ENCODE peak calls at places on chromosomes 7 and 10, in six cellular contexts. One of them, this sample, is unnamed.
A peak's percentile ranks its signal among the peaks of the same experiment; 100 is the strongest.

GRCh38 chr7:42014625-42015412 is 222.2 kb downstream of the GLI3 start:
- DNase-seq in ovary: no peak
- DNase-seq in A549: peak; percentile 21
- DNase-seq in sigmoid colon: no peak
- DNase-seq in stomach: peak; percentile 68
- DNase-seq in upper lobe of left lung: no peak
- DNase-seq in this sample: peak; percentile 26

GRCh38 chr10:109883859-109884771 is 39.2 kb downstream of the XPNPEP1 start:
- DNase-seq in ovary: peak; percentile 81
- DNase-seq in A549: peak; percentile 92
- DNase-seq in sigmoid colon: peak; percentile 89
- DNase-seq in stomach: peak; percentile 58
- DNase-seq in upper lobe of left lung: no peak
- DNase-seq in this sample: peak; percentile 51

GRCh38 chr7:51569176-51569575 is 252.6 kb upstream of the COBL start:
- DNase-seq in ovary: no peak
- DNase-seq in A549: no peak
- DNase-seq in sigmoid colon: no peak
- DNase-seq in stomach: no peak
- DNase-seq in upper lobe of left lung: no peak
- DNase-seq in this sample: no peak

GRCh38 chr10:101451589-101452190 is 97.7 kb downstream of the BTRC start:
- DNase-seq in ovary: no peak
- DNase-seq in A549: no peak
- DNase-seq in sigmoid colon: no peak
- DNase-seq in stomach: no peak
- DNase-seq in upper lobe of left lung: no peak
- DNase-seq in this sample: no peak

GRCh38 chr10:28012990-28013389 is 14.1 kb upstream of the ODAD2 start:
- DNase-seq in ovary: no peak
- DNase-seq in A549: no peak
- DNase-seq in sigmoid colon: no peak
- DNase-seq in stomach: no peak
- DNase-seq in upper lobe of left lung: no peak
- DNase-seq in this sample: no peak

GRCh38 chr7:78412216-78412858 is 613.8 kb downstream of the PHTF2 start:
- DNase-seq in ovary: no peak
- DNase-seq in A549: no peak
- DNase-seq in sigmoid colon: no peak
- DNase-seq in stomach: no peak
- DNase-seq in upper lobe of left lung: no peak
- DNase-seq in this sample: no peak

GRCh38 chr7:27826347-27826746 is 86.4 kb downstream of the TAX1BP1 start:
- DNase-seq in ovary: no peak
- DNase-seq in A549: no peak
- DNase-seq in sigmoid colon: no peak
- DNase-seq in stomach: no peak
- DNase-seq in upper lobe of left lung: no peak
- DNase-seq in this sample: no peak

GRCh38 chr7:88357295-88357694 is 50.6 kb upstream of the STEAP4 start:
- DNase-seq in ovary: no peak
- DNase-seq in A549: no peak
- DNase-seq in sigmoid colon: no peak
- DNase-seq in stomach: peak; percentile 29
- DNase-seq in upper lobe of left lung: no peak
- DNase-seq in this sample: no peak

GRCh38 chr10:266974-267425 is 131.7 kb downstream of the ZMYND11 start:
- DNase-seq in ovary: no peak
- DNase-seq in A549: no peak
- DNase-seq in sigmoid colon: no peak
- DNase-seq in stomach: no peak
- DNase-seq in upper lobe of left lung: no peak
- DNase-seq in this sample: no peak

DNA sequence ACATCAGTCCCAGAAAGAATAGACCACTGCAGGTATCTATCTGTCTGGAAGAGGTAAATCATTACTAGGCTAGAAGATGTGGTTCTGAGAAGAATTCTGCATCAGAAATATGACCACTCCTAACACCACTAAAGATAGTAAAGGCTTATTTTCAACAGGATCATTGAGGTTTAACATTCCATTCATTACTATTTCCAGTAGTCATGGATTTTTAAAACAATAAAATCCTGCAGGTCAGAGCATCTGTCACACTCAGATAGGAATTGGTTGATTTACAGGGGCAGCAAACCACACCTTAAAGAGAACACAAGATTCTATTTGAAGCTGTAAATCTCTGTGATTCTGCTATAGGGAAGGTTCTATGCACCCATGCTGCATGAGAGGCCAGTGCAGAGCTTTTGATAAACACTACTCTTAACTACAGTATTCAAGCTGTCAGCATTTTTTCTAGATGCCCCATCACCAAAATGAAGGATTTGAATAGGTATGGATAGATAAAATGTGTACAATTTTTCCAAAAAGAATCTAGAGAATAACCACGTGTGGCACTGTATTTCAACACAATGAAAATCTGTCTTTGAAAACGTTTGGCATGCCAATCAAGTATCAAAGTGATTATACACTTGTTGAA is 14.6 kb downstream of the LRRC17 start:
- DNase-seq in ovary: no peak
- DNase-seq in A549: no peak
- DNase-seq in sigmoid colon: no peak
- DNase-seq in stomach: no peak
- DNase-seq in upper lobe of left lung: no peak
- DNase-seq in this sample: no peak
- TF ChIP-seq EP300 in ovary: no peak
- TF ChIP-seq EP300 in A549: no peak
- TF ChIP-seq EP300 in sigmoid colon: no peak
- TF ChIP-seq EP300 in stomach: no peak
- TF ChIP-seq EP300 in upper lobe of left lung: no peak
- TF ChIP-seq EP300 in this sample: no peak

GRCh38 chr7:116955801-116956514 is 2.7 kb downstream of the ST7 start:
- DNase-seq in ovary: peak; percentile 37
- DNase-seq in A549: no peak
- DNase-seq in sigmoid colon: no peak
- DNase-seq in stomach: no peak
- DNase-seq in upper lobe of left lung: no peak
- DNase-seq in this sample: no peak
- TF ChIP-seq EP300 in ovary: no peak
- TF ChIP-seq EP300 in A549: no peak
- TF ChIP-seq EP300 in sigmoid colon: no peak
- TF ChIP-seq EP300 in stomach: no peak
- TF ChIP-seq EP300 in upper lobe of left lung: no peak
- TF ChIP-seq EP300 in this sample: no peak

DNA sequence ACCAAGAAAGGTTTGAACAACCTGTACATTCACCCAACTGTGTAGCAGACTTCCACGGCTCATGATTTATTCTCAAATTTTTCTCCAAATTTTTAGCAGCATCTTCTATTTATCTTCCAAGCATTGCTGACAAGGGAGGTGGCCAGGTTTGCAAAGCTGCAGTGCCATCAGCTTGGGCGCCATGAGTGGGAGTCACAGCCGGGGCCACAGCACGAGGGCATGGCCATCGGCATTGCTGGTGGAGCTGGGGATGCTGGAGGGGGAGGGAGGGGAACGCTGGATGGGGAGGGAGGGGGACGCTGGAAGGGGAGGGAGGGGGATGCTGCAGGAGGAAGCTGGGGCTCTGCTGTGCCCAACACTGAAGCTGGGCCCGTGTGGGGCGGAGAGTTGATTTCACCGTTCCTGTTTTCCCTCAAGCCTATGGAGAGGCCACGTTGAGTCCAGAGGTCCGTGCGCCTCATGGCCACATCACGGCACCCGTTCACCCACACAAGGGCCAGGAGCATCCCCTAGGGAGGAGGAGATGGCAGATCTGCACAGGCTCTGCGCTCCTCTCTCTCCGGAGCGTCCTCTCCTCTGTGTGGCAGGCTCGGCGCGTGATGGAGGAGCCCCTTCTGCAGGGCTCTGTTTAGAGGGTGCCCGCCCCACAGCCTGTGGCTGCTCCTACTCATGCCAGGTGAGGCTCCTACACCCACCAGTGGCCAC is 520.2 kb downstream of the DNAJB6 start:
- DNase-seq in ovary: no peak
- DNase-seq in A549: no peak
- DNase-seq in sigmoid colon: no peak
- DNase-seq in stomach: no peak
- DNase-seq in upper lobe of left lung: no peak
- DNase-seq in this sample: no peak
- TF ChIP-seq EP300 in ovary: no peak
- TF ChIP-seq EP300 in A549: no peak
- TF ChIP-seq EP300 in sigmoid colon: no peak
- TF ChIP-seq EP300 in stomach: no peak
- TF ChIP-seq EP300 in upper lobe of left lung: no peak
- TF ChIP-seq EP300 in this sample: no peak

DNA sequence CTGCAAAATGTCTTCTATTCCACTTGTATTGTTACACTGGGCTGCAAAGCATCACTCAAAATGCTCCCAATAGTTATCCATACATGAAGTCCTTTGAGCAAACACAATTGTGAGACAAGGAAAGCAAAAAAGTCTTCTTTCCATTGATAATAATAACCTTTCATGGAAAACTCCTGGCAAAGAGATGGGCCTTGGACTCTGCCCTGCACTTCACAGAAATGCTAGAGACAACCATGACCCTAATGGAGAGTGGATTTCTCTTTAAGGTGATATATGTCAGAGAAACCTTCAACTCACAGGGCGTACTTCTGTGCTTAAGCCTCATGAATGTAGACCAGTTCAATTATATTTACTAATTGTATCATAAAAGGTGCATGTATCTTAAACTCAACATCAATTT is 19.4 kb downstream of the SLC26A3 start:
- DNase-seq in ovary: no peak
- DNase-seq in A549: no peak
- DNase-seq in sigmoid colon: no peak
- DNase-seq in stomach: no peak
- DNase-seq in upper lobe of left lung: no peak
- DNase-seq in this sample: no peak
- TF ChIP-seq EP300 in ovary: no peak
- TF ChIP-seq EP300 in A549: no peak
- TF ChIP-seq EP300 in sigmoid colon: no peak
- TF ChIP-seq EP300 in stomach: no peak
- TF ChIP-seq EP300 in upper lobe of left lung: no peak
- TF ChIP-seq EP300 in this sample: no peak

GRCh38 chr7:6577369-6578113 is at the start of gene ZDHHC4:
- DNase-seq in ovary: peak; percentile 93
- DNase-seq in A549: peak; percentile 99
- DNase-seq in sigmoid colon: peak; percentile 93
- DNase-seq in stomach: peak; percentile 89
- DNase-seq in upper lobe of left lung: peak; percentile 98
- DNase-seq in this sample: peak; percentile 90
- TF ChIP-seq EP300 in ovary: no peak
- TF ChIP-seq EP300 in A549: no peak
- TF ChIP-seq EP300 in sigmoid colon: no peak
- TF ChIP-seq EP300 in stomach: no peak
- TF ChIP-seq EP300 in upper lobe of left lung: no peak
- TF ChIP-seq EP300 in this sample: no peak

DNA sequence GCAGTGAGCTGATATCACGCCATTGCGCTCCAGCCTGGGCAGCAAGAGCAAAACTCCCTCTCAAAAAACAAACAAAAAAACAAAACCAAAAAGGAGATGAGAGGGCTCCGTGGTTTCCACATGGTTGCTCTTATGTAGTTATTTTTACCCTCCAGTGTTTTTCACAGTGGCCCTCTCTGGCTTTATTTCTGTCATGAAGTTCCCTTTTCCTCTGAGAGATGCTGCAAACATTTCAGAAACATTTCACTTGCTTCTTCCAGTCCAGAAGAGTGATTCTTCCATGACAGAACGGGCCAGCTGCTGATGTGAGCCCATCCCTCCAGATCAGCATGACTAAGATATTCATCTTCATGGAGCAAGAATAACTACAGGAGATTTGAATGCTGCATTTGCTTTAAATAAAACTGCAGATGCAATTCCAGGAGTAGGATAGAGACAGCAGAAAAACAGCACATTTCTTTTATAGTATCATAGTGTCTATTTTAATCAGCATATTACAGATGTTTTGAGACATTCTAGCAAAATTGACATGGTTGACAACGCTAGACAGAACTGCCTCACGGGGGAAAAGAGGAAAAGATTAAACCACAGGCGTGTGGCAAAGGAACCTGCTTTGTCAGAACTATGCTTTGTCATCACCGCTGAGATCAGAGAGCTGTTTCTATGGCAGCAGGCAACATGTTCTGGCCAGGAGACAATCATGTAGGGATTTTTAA is 40.3 kb downstream of the NRCAM start:
- DNase-seq in ovary: no peak
- DNase-seq in A549: peak; percentile 56
- DNase-seq in sigmoid colon: no peak
- DNase-seq in stomach: no peak
- DNase-seq in upper lobe of left lung: no peak
- DNase-seq in this sample: no peak
- TF ChIP-seq EP300 in ovary: no peak
- TF ChIP-seq EP300 in A549: no peak
- TF ChIP-seq EP300 in sigmoid colon: no peak
- TF ChIP-seq EP300 in stomach: no peak
- TF ChIP-seq EP300 in upper lobe of left lung: no peak
- TF ChIP-seq EP300 in this sample: no peak

GRCh38 chr7:116500071-116500853 is 724 bp downstream of the CAV2 start:
- DNase-seq in ovary: peak; percentile 58
- DNase-seq in A549: no peak
- DNase-seq in sigmoid colon: peak; percentile 72
- DNase-seq in stomach: peak; percentile 29
- DNase-seq in upper lobe of left lung: no peak
- DNase-seq in this sample: peak; percentile 26

GRCh38 chr7:116497708-116498107 is 1.8 kb upstream of the CAV2 start:
- DNase-seq in ovary: no peak
- DNase-seq in A549: no peak
- DNase-seq in sigmoid colon: no peak
- DNase-seq in stomach: no peak
- DNase-seq in upper lobe of left lung: no peak
- DNase-seq in this sample: no peak

GRCh38 chr7:116496653-116497052 is 2.9 kb upstream of the CAV2 start:
- DNase-seq in ovary: no peak
- DNase-seq in A549: no peak
- DNase-seq in sigmoid colon: no peak
- DNase-seq in stomach: no peak
- DNase-seq in upper lobe of left lung: no peak
- DNase-seq in this sample: no peak

GRCh38 chr7:116501425-116502167 is 2.1 kb downstream of the CAV2 start:
- DNase-seq in ovary: no peak
- DNase-seq in A549: peak; percentile 33
- DNase-seq in sigmoid colon: no peak
- DNase-seq in stomach: peak; percentile 60
- DNase-seq in upper lobe of left lung: no peak
- DNase-seq in this sample: no peak

GRCh38 chr7:116499168-116500070 is at the start of gene CAV2:
- DNase-seq in ovary: peak; percentile 81
- DNase-seq in A549: peak; percentile 61
- DNase-seq in sigmoid colon: peak; percentile 81
- DNase-seq in stomach: peak; percentile 69
- DNase-seq in upper lobe of left lung: peak; percentile 95
- DNase-seq in this sample: peak; percentile 64
- TF ChIP-seq EP300 in ovary: no peak
- TF ChIP-seq EP300 in A549: no peak
- TF ChIP-seq EP300 in sigmoid colon: no peak
- TF ChIP-seq EP300 in stomach: no peak
- TF ChIP-seq EP300 in upper lobe of left lung: no peak
- TF ChIP-seq EP300 in this sample: no peak

DNA sequence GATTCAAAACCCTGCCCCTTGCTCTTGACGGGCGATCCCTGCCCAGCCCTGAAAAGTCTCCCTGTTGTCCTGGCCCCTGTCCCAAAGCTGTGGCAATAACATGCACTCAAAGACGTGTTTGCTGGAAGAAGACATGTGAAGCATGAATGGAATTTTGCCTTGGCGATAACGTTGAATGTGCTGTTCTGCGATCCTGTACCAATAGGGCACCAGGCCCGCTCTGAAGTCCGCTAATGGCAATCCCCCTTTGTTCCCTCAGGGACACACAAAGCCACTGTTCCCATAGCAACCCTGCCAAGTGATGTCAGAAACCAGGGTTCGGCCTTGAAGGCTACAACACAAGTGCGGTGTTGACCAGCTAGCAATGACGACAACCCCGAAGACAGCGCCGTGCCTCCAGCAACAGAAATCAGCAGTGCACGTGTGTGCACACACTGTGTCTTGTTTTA is 284.6 kb downstream of the KLF6 start:
- DNase-seq in ovary: peak; percentile 74
- DNase-seq in A549: peak; percentile 88
- DNase-seq in sigmoid colon: peak; percentile 90
- DNase-seq in stomach: no peak
- DNase-seq in upper lobe of left lung: no peak
- DNase-seq in this sample: peak; percentile 17
- TF ChIP-seq EP300 in ovary: peak; percentile 86
- TF ChIP-seq EP300 in A549: peak; percentile 87
- TF ChIP-seq EP300 in sigmoid colon: peak; percentile 54
- TF ChIP-seq EP300 in stomach: peak; percentile 80
- TF ChIP-seq EP300 in upper lobe of left lung: peak; percentile 72
- TF ChIP-seq EP300 in this sample: peak; percentile 71

This sample was measured in transverse colon.